ENCODE peak calls at places on chromosome 15, in seven cellular contexts. One of them, this sample, is unnamed.

GRCh38 chr15:75646944-75647364 is 758 bp upstream of the SNX33 start:
- DNase-seq in T47D: no peak
- DNase-seq in left ventricle myocardium superior: peak
- DNase-seq in caudate nucleus: no peak
- DNase-seq in activated gamma-delta T cell treated with Interleukin-2 at 50 U/mL for 16 hours: peak
- DNase-seq in HTR-8/SVneo: no peak
- DNase-seq in NCI-H446 treated with DMSO at 0.1 percent for 48 hours: no peak
- DNase-seq in this sample: no peak

GRCh38 chr15:52787123-52787503 is 3.0 kb downstream of the ONECUT1 start:
- DNase-seq in caudate nucleus: no peak
- DNase-seq in left ventricle myocardium superior: no peak
- DNase-seq in activated gamma-delta T cell treated with Interleukin-2 at 50 U/mL for 16 hours: no peak
- DNase-seq in NCI-H446 treated with DMSO at 0.1 percent for 48 hours: no peak
- DNase-seq in HTR-8/SVneo: no peak
- DNase-seq in T47D: peak
- DNase-seq in this sample: no peak

GRCh38 chr15:39127925-39128617 is 452.8 kb upstream of the THBS1 start:
- DNase-seq in left ventricle myocardium superior: no peak
- DNase-seq in activated gamma-delta T cell treated with Interleukin-2 at 50 U/mL for 16 hours: no peak
- DNase-seq in T47D: peak
- DNase-seq in HTR-8/SVneo: peak
- DNase-seq in caudate nucleus: no peak
- DNase-seq in NCI-H446 treated with DMSO at 0.1 percent for 48 hours: no peak
- DNase-seq in this sample: no peak

GRCh38 chr15:78216276-78217229 is 17.8 kb downstream of the ACSBG1 start:
- DNase-seq in NCI-H446 treated with DMSO at 0.1 percent for 48 hours: peak
- DNase-seq in activated gamma-delta T cell treated with Interleukin-2 at 50 U/mL for 16 hours: no peak
- DNase-seq in caudate nucleus: peak
- DNase-seq in HTR-8/SVneo: no peak
- DNase-seq in T47D: peak
- DNase-seq in left ventricle myocardium superior: peak
- DNase-seq in this sample: no peak

GRCh38 chr15:78679089-78679511 is 38.1 kb upstream of the CHRNB4 start:
- DNase-seq in T47D: no peak
- DNase-seq in left ventricle myocardium superior: no peak
- DNase-seq in HTR-8/SVneo: no peak
- DNase-seq in caudate nucleus: no peak
- DNase-seq in NCI-H446 treated with DMSO at 0.1 percent for 48 hours: no peak
- DNase-seq in activated gamma-delta T cell treated with Interleukin-2 at 50 U/mL for 16 hours: no peak
- DNase-seq in this sample: no peak

GRCh38 chr15:48962662-48963523 is 826 bp downstream of the SHC4 start:
- DNase-seq in caudate nucleus: no peak
- DNase-seq in left ventricle myocardium superior: peak
- DNase-seq in NCI-H446 treated with DMSO at 0.1 percent for 48 hours: no peak
- DNase-seq in T47D: peak
- DNase-seq in activated gamma-delta T cell treated with Interleukin-2 at 50 U/mL for 16 hours: no peak
- DNase-seq in HTR-8/SVneo: peak
- DNase-seq in this sample: no peak

GRCh38 chr15:42858999-42859789 is 61.4 kb downstream of the TTBK2 start:
- DNase-seq in left ventricle myocardium superior: no peak
- DNase-seq in activated gamma-delta T cell treated with Interleukin-2 at 50 U/mL for 16 hours: no peak
- DNase-seq in NCI-H446 treated with DMSO at 0.1 percent for 48 hours: no peak
- DNase-seq in caudate nucleus: no peak
- DNase-seq in T47D: no peak
- DNase-seq in HTR-8/SVneo: no peak
- DNase-seq in this sample: no peak

GRCh38 chr15:90033006-90033405 is 31.9 kb downstream of the ZNF710 start:
- DNase-seq in HTR-8/SVneo: no peak
- DNase-seq in caudate nucleus: no peak
- DNase-seq in left ventricle myocardium superior: no peak
- DNase-seq in activated gamma-delta T cell treated with Interleukin-2 at 50 U/mL for 16 hours: no peak
- DNase-seq in NCI-H446 treated with DMSO at 0.1 percent for 48 hours: no peak
- DNase-seq in T47D: no peak
- DNase-seq in this sample: no peak

GRCh38 chr15:77292924-77293558 is 126.9 kb downstream of the PEAK1 start:
- DNase-seq in HTR-8/SVneo: no peak
- DNase-seq in activated gamma-delta T cell treated with Interleukin-2 at 50 U/mL for 16 hours: no peak
- DNase-seq in T47D: no peak
- DNase-seq in caudate nucleus: no peak
- DNase-seq in left ventricle myocardium superior: no peak
- DNase-seq in NCI-H446 treated with DMSO at 0.1 percent for 48 hours: no peak
- DNase-seq in this sample: no peak

GRCh38 chr15:63560741-63561448 is 36.3 kb upstream of the FBXL22 start:
- DNase-seq in caudate nucleus: no peak
- DNase-seq in HTR-8/SVneo: no peak
- DNase-seq in left ventricle myocardium superior: no peak
- DNase-seq in T47D: no peak
- DNase-seq in activated gamma-delta T cell treated with Interleukin-2 at 50 U/mL for 16 hours: no peak
- DNase-seq in NCI-H446 treated with DMSO at 0.1 percent for 48 hours: no peak
- DNase-seq in this sample: no peak

GRCh38 chr15:31439328-31439727 is 112.7 kb downstream of the KLF13 start:
- DNase-seq in T47D: peak
- DNase-seq in NCI-H446 treated with DMSO at 0.1 percent for 48 hours: no peak
- DNase-seq in left ventricle myocardium superior: peak
- DNase-seq in caudate nucleus: no peak
- DNase-seq in HTR-8/SVneo: peak
- DNase-seq in activated gamma-delta T cell treated with Interleukin-2 at 50 U/mL for 16 hours: no peak
- DNase-seq in this sample: no peak

GRCh38 chr15:37220949-37221670 is 120.8 kb upstream of the MEIS2 start:
- DNase-seq in HTR-8/SVneo: no peak
- DNase-seq in caudate nucleus: no peak
- DNase-seq in T47D: no peak
- DNase-seq in left ventricle myocardium superior: no peak
- DNase-seq in activated gamma-delta T cell treated with Interleukin-2 at 50 U/mL for 16 hours: no peak
- DNase-seq in NCI-H446 treated with DMSO at 0.1 percent for 48 hours: peak
- DNase-seq in this sample: peak

GRCh38 chr15:89148126-89148525 is 59.9 kb downstream of the ABHD2 start:
- DNase-seq in HTR-8/SVneo: no peak
- DNase-seq in caudate nucleus: no peak
- DNase-seq in left ventricle myocardium superior: no peak
- DNase-seq in NCI-H446 treated with DMSO at 0.1 percent for 48 hours: no peak
- DNase-seq in T47D: no peak
- DNase-seq in activated gamma-delta T cell treated with Interleukin-2 at 50 U/mL for 16 hours: no peak
- DNase-seq in this sample: no peak

GRCh38 chr15:88113909-88114308 is 142.6 kb downstream of the NTRK3 start:
- DNase-seq in left ventricle myocardium superior: no peak
- DNase-seq in HTR-8/SVneo: no peak
- DNase-seq in activated gamma-delta T cell treated with Interleukin-2 at 50 U/mL for 16 hours: no peak
- DNase-seq in NCI-H446 treated with DMSO at 0.1 percent for 48 hours: no peak
- DNase-seq in T47D: no peak
- DNase-seq in caudate nucleus: no peak
- DNase-seq in this sample: peak

GRCh38 chr15:81256916-81257315 is 60.2 kb downstream of the IL16 start:
- DNase-seq in T47D: peak
- DNase-seq in activated gamma-delta T cell treated with Interleukin-2 at 50 U/mL for 16 hours: no peak
- DNase-seq in HTR-8/SVneo: no peak
- DNase-seq in caudate nucleus: no peak
- DNase-seq in NCI-H446 treated with DMSO at 0.1 percent for 48 hours: peak
- DNase-seq in left ventricle myocardium superior: no peak
- DNase-seq in this sample: peak

GRCh38 chr15:80247320-80247719 is 4.7 kb downstream of the CTXND1 start:
- DNase-seq in T47D: no peak
- DNase-seq in HTR-8/SVneo: no peak
- DNase-seq in NCI-H446 treated with DMSO at 0.1 percent for 48 hours: no peak
- DNase-seq in caudate nucleus: no peak
- DNase-seq in left ventricle myocardium superior: no peak
- DNase-seq in activated gamma-delta T cell treated with Interleukin-2 at 50 U/mL for 16 hours: no peak
- DNase-seq in this sample: no peak

GRCh38 chr15:88623061-88623460 is 1.9 kb downstream of the AEN start:
- DNase-seq in HTR-8/SVneo: peak
- DNase-seq in caudate nucleus: no peak
- DNase-seq in activated gamma-delta T cell treated with Interleukin-2 at 50 U/mL for 16 hours: no peak
- DNase-seq in NCI-H446 treated with DMSO at 0.1 percent for 48 hours: no peak
- DNase-seq in left ventricle myocardium superior: no peak
- DNase-seq in T47D: no peak
- DNase-seq in this sample: no peak

GRCh38 chr15:82849556-82850241 is 40.3 kb downstream of the WHAMM start:
- DNase-seq in NCI-H446 treated with DMSO at 0.1 percent for 48 hours: peak
- DNase-seq in HTR-8/SVneo: peak
- DNase-seq in left ventricle myocardium superior: peak
- DNase-seq in caudate nucleus: no peak
- DNase-seq in T47D: peak
- DNase-seq in activated gamma-delta T cell treated with Interleukin-2 at 50 U/mL for 16 hours: peak
- DNase-seq in this sample: peak